ENCODE peak calls at places on chromosomes 3 and 15, in five cellular contexts. M is dorsolateral prefrontal cortex, L is HS-5, O is omental fat pad, K is ovary. Z is an unnamed sample.

GRCh38 chr15:96213896-96214295 is 116.6 kb upstream of the NR2F2 start:
- DNase-seq in O (no peak), L (no peak), M (no peak), K (no peak), Z (no peak)

GRCh38 chr3:194256040-194256945 is 94.8 kb downstream of the CPN2 start:
- DNase-seq in O (no peak), M (no peak), L (no peak), K (no peak), Z (no peak)

GRCh38 chr15:59885832-59886231 is 118.3 kb upstream of the FOXB1 start:
- DNase-seq in M (no peak), L (no peak), K (no peak), O (no peak), Z (no peak)

GRCh38 chr3:184361932-184362667 is 590 bp downstream of the POLR2H start:
- DNase-seq in K (no peak), O (no peak), L (peak; percentile 48), M (peak; percentile 73), Z (no peak)

GRCh38 chr3:127734754-127735473 is 62.2 kb downstream of the ABTB1 start:
- DNase-seq in K (no peak), L (peak; percentile 96), O (no peak), M (no peak), Z (no peak)

GRCh38 chr15:64779024-64779423 is 3.6 kb upstream of the RBPMS2 start:
- DNase-seq in K (no peak), M (no peak), O (no peak), L (no peak), Z (no peak)

GRCh38 chr3:5007873-5008272 is 28.6 kb downstream of the BHLHE40 start:
- DNase-seq in L (no peak), M (no peak), K (no peak), O (no peak), Z (no peak)

GRCh38 chr15:56040081-56041035 is 46.9 kb upstream of the NEDD4 start:
- DNase-seq in M (no peak), K (no peak), O (peak; percentile 29), L (peak; percentile 96), Z (peak; percentile 45)

GRCh38 chr3:133882986-133883586 is 12.6 kb downstream of the RAB6B start:
- DNase-seq in M (no peak), K (no peak), O (no peak), L (no peak), Z (no peak)

GRCh38 chr15:33963831-33964664 is 4.2 kb upstream of the CHRM5 start:
- DNase-seq in L (peak; percentile 6), O (no peak), M (no peak), K (no peak), Z (no peak)

GRCh38 chr3:185290266-185290665 is 36.4 kb upstream of the EHHADH start:
- DNase-seq in K (no peak), L (no peak), M (no peak), O (no peak), Z (no peak)

GRCh38 chr3:190429681-190430080 is 20.0 kb downstream of the TMEM207 start:
- DNase-seq in L (no peak), K (no peak), O (no peak), M (no peak), Z (no peak)

GRCh38 chr15:65743637-65744252 is 48.3 kb downstream of the DENND4A start:
- DNase-seq in K (no peak), L (no peak), M (no peak), O (no peak), Z (no peak)

GRCh38 chr3:46335546-46335945 is 18.4 kb upstream of the CCR2 start:
- DNase-seq in O (no peak), L (no peak), M (no peak), K (no peak), Z (no peak)

GRCh38 chr15:78895411-78895810 is 22.7 kb downstream of the MORF4L1 start:
- DNase-seq in K (no peak), M (no peak), L (no peak), O (no peak), Z (no peak)

GRCh38 chr3:170437696-170438407 is 19.2 kb downstream of the CLDN11 start:
- DNase-seq in L (no peak), K (no peak), O (no peak), M (no peak), Z (no peak)

GRCh38 chr3:123559040-123559861 is 25.6 kb downstream of the HACD2 start:
- DNase-seq in L (no peak), K (no peak), M (no peak), O (no peak), Z (no peak)

GRCh38 chr15:48469271-48469670 is 138.0 kb downstream of the DUT start:
- DNase-seq in O (no peak), L (no peak), K (no peak), M (no peak), Z (no peak)

GRCh38 chr3:143658869-143659268 is 189.4 kb downstream of the SLC9A9 start:
- DNase-seq in M (no peak), K (no peak), L (no peak), O (no peak), Z (no peak)

GRCh38 chr3:168003911-168004310 is 91.8 kb downstream of the GOLIM4 start:
- DNase-seq in O (no peak), M (no peak), L (no peak), K (no peak), Z (no peak)

GRCh38 chr3:136194409-136195257 is 1.5 kb downstream of the MSL2 start:
- DNase-seq in K (peak; percentile 28), L (no peak), O (no peak), M (no peak), Z (no peak)

GRCh38 chr15:72227192-72227586 is 3.8 kb downstream of the PKM start:
- DNase-seq in L (peak; percentile 81), O (no peak), K (no peak), M (no peak), Z (no peak)

GRCh38 chr3:8657804-8658311 is 13.3 kb upstream of the SSUH2 start:
- DNase-seq in K (no peak), L (no peak), M (no peak), O (no peak), Z (no peak)

GRCh38 chr3:190323241-190323617 is 983 bp upstream of the CLDN1 start:
- DNase-seq in K (peak; percentile 21), O (no peak), M (no peak), L (no peak), Z (no peak)

Z was measured in iPS DF 19.7.